ENCODE peak calls at places on chromosome 19, in nine cellular contexts. P is WTC11, R is endothelial cell, L is cardiac fibroblast, X is RWPE1, Y is MCF 10A, I is nephron progenitor cell, H is ascending aorta, Z is GM23338. A is an unnamed sample.

GRCh38 chr19:44647144-44647543 is 3.4 kb downstream of the PVR start:
- DNase-seq in P (no peak), R (no peak), L (no peak), X (no peak), Y (no peak), I (no peak), H (no peak), Z (peak), A (no peak)

GRCh38 chr19:51726049-51726448 is 2.3 kb upstream of the HAS1 start:
- DNase-seq in P (peak), R (no peak), L (peak), X (peak), Y (peak), I (no peak), H (no peak), Z (peak), A (no peak)

GRCh38 chr19:56333506-56333905 is 18.9 kb upstream of the ZSCAN5A start:
- DNase-seq in P (peak), R (peak), L (peak), X (peak), Y (peak), I (peak), H (no peak), Z (peak), A (no peak)

GRCh38 chr19:46719629-46720515 is 3.0 kb upstream of the PRKD2 start:
- DNase-seq in P (no peak), R (no peak), L (no peak), X (no peak), Y (no peak), I (no peak), H (no peak), Z (no peak), A (no peak)

GRCh38 chr19:42281175-42282035 is 12.4 kb downstream of the CIC start:
- DNase-seq in P (no peak), R (no peak), L (peak), X (peak), Y (peak), I (no peak), H (no peak), Z (peak), A (no peak)

GRCh38 chr19:38711726-38712153 is 32.5 kb downstream of the CAPN12 start:
- DNase-seq in P (no peak), R (no peak), L (peak), X (no peak), Y (no peak), I (no peak), H (no peak), Z (no peak), A (no peak)

GRCh38 chr19:32464279-32464678 is 58.7 kb downstream of the DPY19L3 start:
- DNase-seq in P (no peak), R (no peak), L (peak), X (no peak), Y (peak), I (no peak), H (no peak), Z (no peak), A (no peak)

GRCh38 chr19:8113017-8113416 is 36.4 kb downstream of the FBN3 start:
- DNase-seq in P (no peak), R (no peak), L (no peak), X (no peak), Y (peak), I (no peak), H (no peak), Z (peak), A (no peak)

GRCh38 chr19:57233207-57233606 is 2.4 kb downstream of the AURKC start:
- DNase-seq in P (no peak), R (no peak), L (no peak), X (no peak), Y (no peak), I (no peak), H (no peak), Z (no peak), A (no peak)

GRCh38 chr19:30449673-30450072 is 77.5 kb downstream of the ZNF536 start:
- DNase-seq in P (no peak), R (no peak), L (no peak), X (no peak), Y (no peak), I (no peak), H (no peak), Z (peak), A (no peak)

DNA sequence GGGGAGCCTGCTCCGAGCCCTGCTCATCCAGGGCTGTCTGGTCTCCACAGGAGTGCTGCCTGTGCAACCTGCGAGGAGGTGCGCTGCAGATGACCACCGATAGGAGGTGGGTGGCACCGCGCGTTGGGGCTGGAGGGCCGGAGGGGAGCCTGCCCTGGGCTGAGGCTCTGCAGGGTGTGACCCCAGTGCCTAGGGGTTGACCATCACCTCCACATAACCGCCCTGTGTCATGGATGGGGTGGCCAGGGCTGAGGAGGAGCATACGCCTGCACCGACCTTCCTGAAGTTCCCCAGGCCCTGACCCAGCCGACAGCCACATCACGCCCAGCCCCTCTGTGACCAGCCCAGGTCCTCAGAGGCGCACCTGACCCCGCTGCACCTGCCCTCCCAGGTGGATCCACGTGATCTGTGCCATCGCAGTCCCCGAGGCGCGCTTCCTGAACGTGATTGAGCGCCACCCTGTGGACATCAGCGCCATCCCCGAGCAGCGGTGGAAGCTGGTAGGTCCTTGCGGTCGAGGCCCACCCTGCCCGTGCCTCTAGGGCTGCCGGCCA is 168.7 kb downstream of the KDM4B start:
- DNase-seq in P (peak), R (no peak), L (no peak), X (no peak), Y (no peak), I (no peak), H (no peak), Z (peak), A (no peak)
- TF ChIP-seq CTCF in P (peak), R (peak), L (peak), X (peak), Y (no peak), I (peak), H (no peak), Z (peak), A (no peak)

GRCh38 chr19:2424686-2425621 is 2.4 kb downstream of the TIMM13 start:
- DNase-seq in P (peak), R (peak), L (peak), X (no peak), Y (no peak), I (peak), H (no peak), Z (peak), A (peak)
- TF ChIP-seq CTCF in P (peak), R (peak), L (peak), X (no peak), Y (no peak), I (peak), H (peak), Z (peak), A (peak)

DNA sequence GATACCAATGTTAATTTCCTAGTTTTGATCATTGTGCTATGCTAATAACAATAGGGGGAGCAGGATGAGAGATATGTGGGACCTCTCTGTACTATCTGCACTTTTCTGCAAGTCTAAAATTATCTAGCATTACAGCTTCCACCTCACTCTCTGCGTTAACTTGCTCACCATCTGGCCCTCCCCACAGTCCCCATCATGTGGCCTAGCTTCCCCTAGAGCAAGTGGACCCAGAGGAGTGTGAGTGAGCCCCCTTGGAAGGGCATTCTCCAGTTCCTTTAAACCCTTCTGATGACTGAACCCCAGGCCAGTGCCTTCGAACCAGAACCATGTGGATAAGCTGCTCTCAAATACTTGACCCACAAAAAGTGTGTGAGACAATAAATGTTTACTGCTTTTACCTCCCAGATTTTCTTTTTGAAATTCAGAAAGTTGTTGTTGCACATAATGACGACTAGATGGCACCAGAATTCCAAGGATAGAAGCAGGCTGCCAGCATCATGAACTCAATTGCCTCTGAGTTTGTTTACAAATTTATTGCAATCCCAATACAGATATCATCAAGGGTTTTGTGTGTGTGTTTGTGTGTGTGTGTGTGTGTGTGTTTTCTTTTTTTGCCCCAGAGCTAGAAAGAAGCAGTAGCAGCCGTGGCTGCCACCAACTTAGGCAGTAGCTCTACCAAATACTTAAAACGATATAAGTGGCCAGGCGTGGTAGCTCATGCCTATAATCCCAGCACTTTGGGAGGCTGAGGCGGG is 49.0 kb upstream of the ZNF780A start:
- DNase-seq in P (no peak), R (no peak), L (peak), X (peak), Y (peak), I (peak), H (no peak), Z (peak), A (no peak)
- TF ChIP-seq CTCF in P (no peak), R (peak), L (peak), X (peak), Y (peak), I (peak), H (peak), Z (peak), A (peak)

GRCh38 chr19:55136399-55137102 is 12.5 kb downstream of the TNNT1 start:
- DNase-seq in P (no peak), R (no peak), L (no peak), X (no peak), Y (no peak), I (no peak), H (no peak), Z (no peak), A (no peak)

GRCh38 chr19:55131421-55131820 is 14.0 kb upstream of the PPP1R12C start:
- DNase-seq in P (no peak), R (no peak), L (no peak), X (no peak), Y (no peak), I (no peak), H (no peak), Z (no peak), A (no peak)

GRCh38 chr19:55133639-55134444 is 15.2 kb downstream of the TNNT1 start:
- DNase-seq in P (no peak), R (no peak), L (no peak), X (no peak), Y (no peak), I (no peak), H (no peak), Z (no peak), A (no peak)

GRCh38 chr19:55134732-55135131 is 14.3 kb downstream of the TNNT1 start:
- DNase-seq in P (no peak), R (no peak), L (no peak), X (no peak), Y (no peak), I (no peak), H (no peak), Z (no peak), A (no peak)

GRCh38 chr19:55132453-55133129 is 15.2 kb upstream of the PPP1R12C start:
- DNase-seq in P (no peak), R (no peak), L (no peak), X (no peak), Y (no peak), I (no peak), H (no peak), Z (peak), A (no peak)
- TF ChIP-seq CTCF in P (no peak), R (no peak), L (no peak), X (no peak), Y (no peak), I (no peak), H (no peak), Z (peak), A (peak)

DNA sequence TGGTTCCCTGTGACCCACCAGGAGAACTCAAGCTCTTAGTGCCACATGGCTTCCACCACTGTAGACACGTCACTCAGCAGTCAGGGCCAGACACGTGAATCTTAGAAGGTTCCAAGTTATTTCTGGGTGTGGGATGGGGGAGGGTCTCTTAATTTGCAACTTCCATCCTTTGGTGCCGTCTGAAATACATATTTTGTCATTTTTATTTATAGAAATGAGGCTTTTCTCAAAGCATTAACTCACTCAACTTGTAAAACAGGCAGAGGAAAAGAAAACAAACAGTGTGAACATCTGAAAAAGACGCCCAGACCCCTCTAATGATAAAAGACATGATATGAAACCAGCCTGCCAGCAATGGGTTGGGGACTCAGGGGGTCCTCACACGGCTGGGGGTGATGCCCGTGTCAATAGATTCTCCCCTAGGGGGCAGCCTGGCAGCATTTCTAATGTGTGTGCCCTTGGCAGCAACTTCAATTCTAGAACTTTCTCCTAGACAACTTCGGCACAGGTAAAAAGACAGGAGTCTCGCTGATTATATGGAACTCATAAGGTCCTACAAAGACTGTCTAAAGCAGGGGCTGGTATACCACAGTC is 15.4 kb downstream of the PIP5K1C start:
- DNase-seq in P (no peak), R (no peak), L (no peak), X (no peak), Y (no peak), I (no peak), H (no peak), Z (no peak), A (no peak)
- TF ChIP-seq CTCF in P (no peak), R (no peak), L (no peak), X (no peak), Y (no peak), I (no peak), H (no peak), Z (no peak), A (no peak)